ENCODE peak calls at places on chromosomes 13 and 19, in seven cellular contexts. S is neuronal stem cell, V is PC-3, D is astrocyte, U is GM12878, B is IMR-90, M is mesenchymal stem cell. G is an unnamed sample.

GRCh38 chr13:40206241-40207109 is 460.0 kb downstream of the FOXO1 start:
- DNase-seq in S (no peak), V (peak), D (peak), U (peak), B (peak), M (no peak), G (peak)

GRCh38 chr13:77330009-77330471 is 3.1 kb upstream of the MYCBP2 start:
- DNase-seq in S (no peak), V (no peak), D (no peak), U (no peak), B (no peak), M (no peak), G (peak)

GRCh38 chr13:45847554-45848224 is 3.9 kb downstream of the SIAH3 start:
- DNase-seq in S (no peak), V (no peak), D (peak), U (no peak), B (no peak), M (peak), G (no peak)

GRCh38 chr13:105177265-105177900 is 1358.1 kb downstream of the EFNB2 start:
- DNase-seq in S (no peak), V (no peak), D (no peak), U (no peak), B (no peak), M (peak), G (no peak)

GRCh38 chr13:62931901-62932883 is 1516.5 kb upstream of the PCDH20 start:
- DNase-seq in S (no peak), V (peak), D (peak), U (no peak), B (peak), M (peak), G (peak)

GRCh38 chr19:18417250-18418033 is 1.8 kb upstream of the SSBP4 start:
- DNase-seq in S (peak), V (peak), D (peak), U (no peak), B (peak), M (peak), G (peak)

GRCh38 chr19:3670258-3670795 is 29.9 kb downstream of the PIP5K1C start:
- DNase-seq in S (no peak), V (no peak), D (peak), U (no peak), B (peak), M (peak), G (peak)

GRCh38 chr19:3362217-3362907 is 4.0 kb upstream of the NFIC start:
- DNase-seq in S (no peak), V (no peak), D (no peak), U (no peak), B (no peak), M (no peak), G (no peak)

GRCh38 chr13:86020350-86021002 is 221.3 kb upstream of the SLITRK6 start:
- DNase-seq in S (no peak), V (peak), D (peak), U (no peak), B (peak), M (peak), G (peak)

GRCh38 chr19:19361075-19361594 is 40.5 kb downstream of the MAU2 start:
- DNase-seq in S (peak), V (peak), D (peak), U (peak), B (peak), M (peak), G (peak)

GRCh38 chr19:21133633-21134032 is 8.2 kb upstream of the ZNF431 start:
- DNase-seq in S (no peak), V (no peak), D (no peak), U (no peak), B (no peak), M (no peak), G (no peak)

GRCh38 chr19:10682397-10683063 is 18.7 kb upstream of the QTRT1 start:
- DNase-seq in S (no peak), V (no peak), D (no peak), U (no peak), B (no peak), M (no peak), G (no peak)

GRCh38 chr19:14961956-14962685 is 17.5 kb downstream of the SLC1A6 start:
- DNase-seq in S (no peak), V (no peak), D (no peak), U (no peak), B (no peak), M (no peak), G (no peak)

GRCh38 chr13:27264181-27264580 is 6.4 kb upstream of the RASL11A start:
- DNase-seq in S (no peak), V (no peak), D (peak), U (no peak), B (peak), M (peak), G (peak)

GRCh38 chr19:3066482-3067049 is 4.3 kb upstream of the TLE5 start:
- DNase-seq in S (no peak), V (no peak), D (no peak), U (no peak), B (no peak), M (no peak), G (no peak)

GRCh38 chr19:15452111-15453047 is 2.6 kb upstream of the WIZ start:
- DNase-seq in S (peak), V (peak), D (peak), U (no peak), B (peak), M (peak), G (peak)

GRCh38 chr19:17340871-17341357 is 3.6 kb downstream of the GTPBP3 start:
- DNase-seq in S (no peak), V (no peak), D (no peak), U (no peak), B (no peak), M (no peak), G (no peak)

GRCh38 chr13:99322297-99323103 is 15.3 kb upstream of the GPR183 start:
- DNase-seq in S (no peak), V (peak), D (peak), U (peak), B (peak), M (peak), G (peak)

GRCh38 chr19:28044477-28044876 is 1168.5 kb downstream of the UQCRFS1 start:
- DNase-seq in S (no peak), V (no peak), D (no peak), U (no peak), B (no peak), M (no peak), G (no peak)

GRCh38 chr13:30196025-30196424 is 111.3 kb downstream of the KATNAL1 start:
- DNase-seq in S (peak), V (peak), D (peak), U (no peak), B (peak), M (peak), G (no peak)

GRCh38 chr13:67014399-67014798 is 215.7 kb downstream of the PCDH9 start:
- DNase-seq in S (no peak), V (no peak), D (no peak), U (no peak), B (no peak), M (no peak), G (no peak)

GRCh38 chr13:46097663-46098062 is 7.2 kb downstream of the CPB2 start:
- DNase-seq in S (no peak), V (no peak), D (no peak), U (no peak), B (no peak), M (no peak), G (no peak)

GRCh38 chr19:31349160-31349881 is at the start of gene TSHZ3:
- DNase-seq in S (no peak), V (peak), D (peak), U (no peak), B (peak), M (peak), G (peak)

GRCh38 chr13:65597839-65598818 is 1632.0 kb downstream of the PCDH9 start:
- DNase-seq in S (no peak), V (peak), D (peak), U (no peak), B (peak), M (peak), G (peak)

GRCh38 chr13:37769545-37769944 is 100.0 kb downstream of the TRPC4 start:
- DNase-seq in S (no peak), V (no peak), D (no peak), U (no peak), B (no peak), M (no peak), G (no peak)

GRCh38 chr13:37769078-37769477 is 100.5 kb downstream of the TRPC4 start:
- DNase-seq in S (no peak), V (peak), D (no peak), U (no peak), B (no peak), M (no peak), G (peak)
- H2AFZ ChIP-seq in S (no peak), V (no peak), D (no peak), U (no peak), B (no peak), M (no peak), G (no peak)

GRCh38 chr19:1251503-1252220 is 3.3 kb downstream of the MIDN start:
- DNase-seq in S (no peak), V (no peak), D (no peak), U (no peak), B (no peak), M (no peak), G (no peak)

GRCh38 chr19:1249298-1249989 is 1.1 kb downstream of the MIDN start:
- DNase-seq in S (peak), V (peak), D (peak), U (no peak), B (peak), M (peak), G (peak)

GRCh38 chr19:1251233-1251502 is 2.8 kb downstream of the MIDN start:
- DNase-seq in S (no peak), V (peak), D (no peak), U (no peak), B (peak), M (peak), G (peak)

GRCh38 chr19:1249990-1250298 is 1.6 kb downstream of the MIDN start:
- DNase-seq in S (no peak), V (no peak), D (no peak), U (no peak), B (no peak), M (no peak), G (no peak)

GRCh38 chr19:1250374-1251232 is 2.2 kb downstream of the MIDN start:
- DNase-seq in S (peak), V (no peak), D (no peak), U (no peak), B (peak), M (peak), G (peak)
- H2AFZ ChIP-seq in S (peak), V (no peak), D (no peak), U (no peak), B (peak), M (no peak), G (no peak)

DNA sequence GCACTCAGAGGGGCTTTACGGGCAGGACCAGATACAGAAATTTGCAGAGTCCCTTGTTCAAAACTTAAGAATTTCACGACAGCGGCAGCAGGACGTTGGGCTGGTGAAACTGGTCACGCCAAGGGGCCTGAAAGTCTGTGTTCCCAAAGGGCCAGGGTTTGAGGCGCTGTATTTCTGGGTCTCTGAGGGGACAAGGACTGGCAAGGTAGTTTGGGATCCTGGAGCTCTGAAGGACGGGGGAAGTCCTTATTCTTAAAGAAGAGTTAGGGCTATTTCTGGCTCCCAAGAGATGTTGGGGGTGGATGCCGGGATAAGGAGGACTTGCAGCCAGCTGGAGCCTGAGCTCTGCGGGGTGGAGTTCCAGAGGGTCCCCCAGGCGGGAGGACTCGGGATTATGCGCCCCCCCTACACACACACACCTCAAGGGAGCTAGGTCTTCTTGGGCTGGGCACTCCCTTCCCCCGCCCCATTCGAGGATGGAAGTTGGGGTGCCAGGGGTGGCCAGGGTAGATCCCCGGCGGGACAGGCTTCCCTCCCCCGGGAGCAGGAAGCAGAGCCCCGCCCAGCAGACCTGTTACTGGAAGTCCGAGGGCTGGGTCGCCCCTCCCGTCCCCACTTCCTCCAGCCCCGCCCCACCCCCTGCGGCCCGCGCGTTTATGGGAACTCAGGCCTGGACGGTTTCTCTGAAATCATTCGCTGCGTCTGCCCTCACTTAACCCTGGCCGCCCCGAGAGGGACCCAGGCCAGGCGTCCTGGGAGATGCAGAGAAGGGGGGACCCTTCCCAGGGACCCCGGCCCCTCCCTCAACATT is 5.6 kb downstream of the BCL3 start:
- DNase-seq in S (no peak), V (peak), D (peak), U (no peak), B (peak), M (peak), G (peak)
- H2AFZ ChIP-seq in S (peak), V (no peak), D (no peak), U (peak), B (peak), M (no peak), G (peak)

GRCh38 chr13:112635323-112635722 is 47.4 kb upstream of the TUBGCP3 start:
- DNase-seq in S (no peak), V (no peak), D (no peak), U (no peak), B (no peak), M (no peak), G (no peak)
- H2AFZ ChIP-seq in S (no peak), V (peak), D (no peak), U (no peak), B (no peak), M (no peak), G (no peak)

DNA sequence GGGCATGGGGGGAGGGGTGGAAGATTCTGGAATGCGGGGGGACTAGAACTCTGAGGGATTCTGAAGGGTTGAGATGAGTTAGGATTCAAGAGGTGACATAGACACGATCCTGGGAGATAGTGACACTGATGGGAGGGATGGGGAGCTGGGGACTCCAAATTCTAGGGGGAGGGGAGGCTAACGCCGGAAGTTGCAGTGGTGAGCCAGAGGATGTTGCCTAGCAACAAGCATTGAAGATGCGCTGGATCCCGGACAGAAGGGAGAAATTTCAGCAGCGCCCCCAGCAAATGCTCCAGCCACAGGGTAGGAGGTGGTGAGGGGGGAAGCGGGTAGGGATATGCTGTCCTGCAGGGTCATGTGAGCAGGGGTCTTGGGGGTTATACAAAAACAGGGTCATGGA is 6.9 kb upstream of the LTBP4 start:
- DNase-seq in S (no peak), V (no peak), D (no peak), U (no peak), B (no peak), M (no peak), G (peak)
- H2AFZ ChIP-seq in S (peak), V (no peak), D (peak), U (no peak), B (peak), M (peak), G (no peak)

GRCh38 chr19:29576043-29576442 is 30.0 kb upstream of the POP4 start:
- DNase-seq in S (no peak), V (no peak), D (no peak), U (no peak), B (peak), M (no peak), G (peak)

GRCh38 chr19:29579308-29579910 is 26.7 kb upstream of the POP4 start:
- DNase-seq in S (no peak), V (no peak), D (no peak), U (no peak), B (no peak), M (no peak), G (no peak)

GRCh38 chr19:29577662-29577963 is 28.5 kb upstream of the POP4 start:
- DNase-seq in S (no peak), V (no peak), D (no peak), U (no peak), B (no peak), M (no peak), G (no peak)

GRCh38 chr19:29578349-29578748 is 27.7 kb upstream of the POP4 start:
- DNase-seq in S (no peak), V (no peak), D (no peak), U (no peak), B (no peak), M (no peak), G (no peak)

DNA sequence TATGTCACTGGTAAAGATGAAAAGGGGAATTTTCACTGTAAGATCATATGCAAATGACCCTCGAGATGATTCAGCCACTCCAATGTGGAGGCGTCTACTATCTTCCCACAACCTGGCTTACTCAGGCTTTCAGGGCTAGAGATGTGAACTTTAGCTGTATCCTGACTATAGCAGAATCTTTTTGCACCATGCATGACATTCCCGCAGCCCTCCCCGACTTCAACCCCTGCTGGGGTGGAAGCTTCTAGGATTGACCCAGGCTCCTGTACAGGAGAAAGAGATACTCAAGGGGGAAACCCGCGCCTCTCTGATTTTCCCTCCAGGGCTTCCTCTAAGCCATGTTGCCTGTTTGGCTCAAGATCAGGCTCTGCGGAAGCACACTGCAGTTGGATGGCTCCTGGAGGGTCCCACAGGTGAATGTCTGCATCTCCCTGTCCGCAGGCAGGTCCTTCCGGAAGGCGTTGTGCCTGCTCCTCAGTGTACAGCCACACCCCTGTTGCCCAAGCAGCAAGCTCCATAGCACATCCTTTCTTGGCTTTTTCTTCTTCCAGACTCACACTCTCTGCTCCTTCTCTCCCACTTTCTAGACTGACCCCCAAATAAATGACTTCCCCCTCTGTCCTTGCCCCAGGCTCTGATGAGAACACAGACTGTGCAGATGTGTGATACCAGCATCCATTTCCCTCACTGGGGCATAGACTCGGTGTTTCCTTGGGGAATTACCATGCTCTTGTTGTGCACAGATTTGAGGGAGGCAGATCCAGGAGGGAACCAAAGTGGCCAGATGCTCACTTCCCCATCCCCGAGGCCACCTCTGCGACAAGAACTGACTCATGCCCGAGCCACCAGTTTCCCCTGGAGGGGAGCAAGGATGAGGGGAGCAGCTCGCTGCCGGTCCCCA is 29.1 kb upstream of the POP4 start:
- DNase-seq in S (no peak), V (no peak), D (peak), U (peak), B (peak), M (no peak), G (peak)
- H2AFZ ChIP-seq in S (no peak), V (no peak), D (no peak), U (no peak), B (no peak), M (no peak), G (no peak)

GRCh38 chr13:75530536-75530935 is 7.1 kb downstream of the COMMD6 start:
- DNase-seq in S (no peak), V (no peak), D (no peak), U (no peak), B (no peak), M (no peak), G (no peak)
- H2AFZ ChIP-seq in S (no peak), V (no peak), D (no peak), U (no peak), B (no peak), M (no peak), G (no peak)

DNA sequence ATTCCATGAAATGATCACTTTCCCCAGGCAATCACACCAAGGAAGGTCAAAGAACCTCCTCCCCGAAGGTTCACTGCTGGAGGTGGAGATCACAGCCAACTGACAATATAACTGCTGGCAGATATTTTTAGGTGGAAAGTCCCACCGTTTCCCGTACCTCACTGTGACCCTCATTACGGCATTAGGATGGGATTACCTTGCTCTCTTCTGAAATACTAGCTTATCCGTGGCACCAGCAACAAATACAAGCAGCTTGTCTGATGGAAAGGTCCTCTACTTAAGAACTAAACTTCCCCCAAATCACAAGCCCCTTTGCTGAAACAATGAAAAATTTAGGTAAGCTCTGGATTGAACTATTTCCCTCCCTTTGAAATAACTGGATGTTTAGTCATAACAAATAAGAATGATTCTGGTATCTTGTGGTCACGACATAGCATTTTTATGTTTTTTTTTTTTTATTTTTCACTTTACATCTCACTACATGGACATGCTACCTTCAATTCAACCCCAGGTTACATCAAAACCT is 178.9 kb downstream of the COL4A1 start:
- DNase-seq in S (no peak), V (peak), D (peak), U (no peak), B (peak), M (no peak), G (peak)
- H2AFZ ChIP-seq in S (no peak), V (peak), D (no peak), U (peak), B (peak), M (no peak), G (peak)

GRCh38 chr19:6103894-6104293 is 6.4 kb downstream of the RFX2 start:
- DNase-seq in S (no peak), V (no peak), D (no peak), U (no peak), B (no peak), M (no peak), G (peak)
- H2AFZ ChIP-seq in S (no peak), V (no peak), D (no peak), U (no peak), B (no peak), M (no peak), G (no peak)

GRCh38 chr19:57708641-57709354 is at the start of gene ZNF154:
- DNase-seq in S (peak), V (no peak), D (peak), U (no peak), B (peak), M (peak), G (peak)
- H2AFZ ChIP-seq in S (no peak), V (no peak), D (peak), U (peak), B (peak), M (peak), G (peak)

G was measured in GM23248.